ENCODE peak calls at places on chromosomes 13 and 19, in five cellular contexts. I is HepG2, V is K562, T is H1, B is GM12878. W is an unnamed sample.

GRCh38 chr13:85313761-85314503 is 485.3 kb downstream of the SLITRK6 start:
- DNase-seq in I (no peak), T (no peak), B (no peak), V (no peak), W (peak)

GRCh38 chr19:27889156-27889555 is 1323.8 kb downstream of the UQCRFS1 start:
- DNase-seq in V (no peak), B (no peak), I (no peak), T (no peak), W (no peak)

GRCh38 chr19:51366999-51367564 is 894 bp upstream of the ETFB start:
- DNase-seq in T (no peak), I (no peak), V (no peak), B (no peak), W (peak)

GRCh38 chr13:100454876-100455275 is 133.7 kb downstream of the GGACT start:
- DNase-seq in I (no peak), B (no peak), V (no peak), T (no peak), W (no peak)

GRCh38 chr19:39246951-39247669 is 1.5 kb downstream of the IFNL4 start:
- DNase-seq in T (peak), B (no peak), V (peak), I (no peak), W (no peak)

GRCh38 chr19:903266-903797 is 9.7 kb downstream of the R3HDM4 start:
- DNase-seq in B (no peak), T (no peak), V (no peak), I (no peak), W (peak)

GRCh38 chr13:77728265-77728966 is 30.9 kb downstream of the SLAIN1 start:
- DNase-seq in I (no peak), B (no peak), T (no peak), V (no peak), W (no peak)

GRCh38 chr13:24630851-24631341 is 49.3 kb upstream of the ATP12A start:
- DNase-seq in V (peak), I (no peak), B (no peak), T (no peak), W (no peak)

GRCh38 chr13:107291875-107292274 is 723.9 kb upstream of the ARGLU1 start:
- DNase-seq in I (no peak), V (no peak), T (no peak), B (no peak), W (no peak)

GRCh38 chr13:31434613-31435012 is 234.8 kb downstream of the B3GLCT start:
- DNase-seq in B (no peak), I (no peak), T (no peak), V (no peak), W (no peak)

GRCh38 chr13:69641773-69642172 is 465.9 kb upstream of the ATXN8OS start:
- DNase-seq in T (no peak), I (no peak), B (no peak), V (no peak), W (no peak)

GRCh38 chr19:17706750-17707181 is 12.5 kb upstream of the MAP1S start:
- DNase-seq in I (peak), V (peak), B (no peak), T (peak), W (peak)

GRCh38 chr13:29562762-29563161 is 32.7 kb downstream of the SLC7A1 start:
- DNase-seq in V (no peak), T (no peak), I (no peak), B (no peak), W (no peak)

GRCh38 chr13:75931116-75931515 is 295.0 kb downstream of the LMO7 start:
- DNase-seq in T (no peak), B (no peak), V (no peak), I (no peak), W (no peak)

GRCh38 chr19:17517898-17518297 is 6.4 kb downstream of the PGLS start:
- DNase-seq in V (no peak), T (no peak), B (no peak), I (no peak), W (no peak)

GRCh38 chr13:44540761-44541434 is 35.2 kb downstream of the TSC22D1 start:
- DNase-seq in V (no peak), I (no peak), T (no peak), B (no peak), W (no peak)

GRCh38 chr19:18204394-18205179 is 745 bp upstream of the RAB3A start:
- DNase-seq in V (no peak), T (peak), B (no peak), I (no peak), W (peak)

GRCh38 chr13:79108914-79109643 is 297.0 kb downstream of the RBM26 start:
- DNase-seq in V (no peak), I (no peak), T (no peak), B (peak), W (no peak)

GRCh38 chr13:101457176-101457575 is 4.7 kb downstream of the ITGBL1 start:
- DNase-seq in B (no peak), V (no peak), I (no peak), T (no peak), W (no peak)
- TF ChIP-seq RAD21 in B (no peak), V (no peak), I (no peak), T (no peak), W (no peak)

DNA sequence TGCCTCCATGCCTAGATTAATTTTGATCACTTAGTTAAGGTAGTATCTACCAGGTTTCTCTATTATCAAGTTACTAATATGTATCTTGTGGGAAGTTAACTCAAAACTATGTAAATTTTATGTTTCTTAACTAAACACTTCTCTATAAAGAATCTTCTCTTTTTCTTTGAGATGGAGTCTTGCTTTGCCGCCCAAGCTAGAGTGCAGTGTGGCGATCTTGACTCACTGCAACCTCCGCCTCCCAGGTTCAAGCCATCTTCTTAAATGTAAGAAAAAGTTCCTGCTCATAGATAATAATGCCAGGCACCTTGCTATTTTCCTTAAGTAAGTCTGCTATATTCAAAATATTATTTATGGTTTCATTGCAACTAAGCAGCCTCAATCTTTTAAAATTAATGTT is 58.4 kb downstream of the ELF1 start:
- DNase-seq in T (no peak), B (no peak), V (no peak), I (no peak), W (no peak)
- TF ChIP-seq GABPA in T (no peak), B (no peak), V (no peak), I (no peak), W (no peak)

DNA sequence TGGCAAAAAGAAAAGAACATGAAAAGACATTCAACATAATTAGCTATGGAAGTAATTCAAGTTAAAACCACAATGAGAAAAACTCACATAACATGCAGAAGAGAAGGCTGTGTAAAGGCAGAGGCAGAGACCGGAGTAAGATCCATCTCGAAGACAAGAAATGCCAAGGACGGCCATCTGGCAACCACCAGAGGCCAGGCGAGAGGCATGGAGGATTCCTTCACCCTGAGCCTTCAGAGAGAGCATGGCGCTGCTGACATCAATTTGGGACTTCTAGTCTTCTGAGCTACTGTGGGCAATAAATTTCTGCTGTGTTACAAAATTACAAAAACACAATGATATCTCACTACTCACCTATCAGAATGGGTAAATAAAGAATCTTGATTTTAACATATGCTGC is 381.0 kb downstream of the TSHZ3 start:
- DNase-seq in V (no peak), B (no peak), I (no peak), T (no peak), W (no peak)
- TF ChIP-seq CTCF in V (peak), B (no peak), I (no peak), T (peak), W (peak)

GRCh38 chr13:52459668-52460067 is 4.4 kb downstream of the CKAP2 start:
- DNase-seq in I (no peak), T (no peak), B (no peak), V (no peak), W (no peak)
- TF ChIP-seq RAD21 in I (no peak), T (no peak), B (no peak), V (no peak), W (no peak)

DNA sequence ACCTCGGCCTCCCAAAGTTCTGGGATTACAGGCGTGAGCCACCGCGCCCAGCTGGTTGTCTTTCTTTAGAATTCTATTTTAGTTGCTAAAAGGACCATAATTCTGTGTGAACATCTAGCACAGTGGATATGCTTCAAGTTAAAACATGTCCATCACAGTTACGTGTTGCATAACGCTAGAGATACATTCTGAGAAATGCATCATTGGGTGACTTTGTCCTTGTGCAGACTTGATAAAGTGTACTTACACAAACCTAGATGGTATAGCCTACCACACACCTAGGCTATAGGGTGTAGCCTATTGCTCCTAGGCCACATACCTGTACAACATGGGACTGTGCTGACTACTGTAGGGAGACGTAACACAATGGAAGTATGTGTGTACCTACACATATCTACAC is 35.4 kb downstream of the DOCK9 start:
- DNase-seq in B (no peak), I (no peak), T (no peak), V (no peak), W (no peak)
- TF ChIP-seq GABPA in B (no peak), I (no peak), T (no peak), V (no peak), W (no peak)

GRCh38 chr19:33214621-33215020 is 11.0 kb downstream of the SLC7A10 start:
- DNase-seq in I (peak), T (no peak), V (no peak), B (no peak), W (peak)
- TF ChIP-seq CTCF in I (peak), T (peak), V (peak), B (no peak), W (peak)

DNA sequence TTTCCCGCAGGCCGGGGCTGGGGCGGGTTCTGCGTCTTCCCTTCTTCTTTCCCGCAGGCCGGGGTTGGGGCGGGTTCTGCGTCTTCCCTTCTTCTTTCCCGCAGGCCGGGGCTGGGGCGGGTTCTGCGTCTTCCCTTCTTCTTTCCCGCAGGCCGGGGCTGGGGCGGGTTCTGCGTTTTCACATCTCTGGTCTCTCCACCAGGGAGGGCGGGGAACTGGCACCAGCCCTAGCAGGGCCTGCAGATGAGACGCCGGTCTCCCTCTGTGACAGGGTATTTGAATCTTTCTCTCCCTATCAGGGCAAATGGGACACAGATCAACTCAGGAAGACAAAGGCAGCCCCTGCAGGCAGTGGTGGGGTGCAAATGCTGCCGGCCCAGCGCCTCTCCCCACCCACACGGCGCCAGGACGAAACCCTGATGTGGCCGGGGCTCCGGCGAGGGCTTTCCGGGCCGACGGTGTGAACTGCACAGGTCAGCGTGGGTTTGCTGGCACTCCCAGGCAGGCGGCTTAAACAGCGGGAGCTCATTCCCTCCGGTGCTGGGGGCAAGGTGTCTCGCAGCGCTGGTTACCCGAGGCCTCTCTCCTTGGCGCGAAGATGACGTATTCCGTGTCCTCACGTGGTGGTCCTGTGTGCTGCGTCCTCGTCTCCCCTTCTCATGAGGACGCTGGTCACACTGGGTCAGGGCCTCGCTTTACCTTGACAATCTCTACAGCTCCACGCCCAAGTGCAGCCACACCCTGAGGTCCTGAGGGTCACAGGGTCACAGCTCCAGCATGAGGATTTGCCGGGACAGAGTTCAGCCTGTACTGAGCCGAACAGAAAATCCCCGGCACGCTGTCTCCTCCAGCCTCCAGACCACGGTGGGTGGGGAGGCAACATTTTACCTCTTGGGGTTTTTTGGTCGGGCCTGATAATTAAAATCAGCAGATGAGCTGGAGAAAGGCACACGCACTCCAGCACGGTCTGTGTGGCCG is 717 bp upstream of the C13orf46 start:
- DNase-seq in T (no peak), B (no peak), V (no peak), I (no peak), W (no peak)
- TF ChIP-seq RAD21 in T (no peak), B (no peak), V (no peak), I (no peak), W (no peak)

GRCh38 chr19:2462635-2463421 is 6.1 kb upstream of the LMNB2 start:
- DNase-seq in V (no peak), T (peak), B (no peak), I (peak), W (peak)

GRCh38 chr19:2458054-2458453 is 1.3 kb upstream of the LMNB2 start:
- DNase-seq in B (no peak), T (no peak), V (no peak), I (peak), W (no peak)

GRCh38 chr19:2464389-2464788 is 7.6 kb upstream of the LMNB2 start:
- DNase-seq in T (no peak), B (no peak), V (no peak), I (no peak), W (no peak)

GRCh38 chr19:2460245-2460644 is 3.5 kb upstream of the LMNB2 start:
- DNase-seq in V (no peak), I (no peak), T (no peak), B (no peak), W (no peak)

DNA sequence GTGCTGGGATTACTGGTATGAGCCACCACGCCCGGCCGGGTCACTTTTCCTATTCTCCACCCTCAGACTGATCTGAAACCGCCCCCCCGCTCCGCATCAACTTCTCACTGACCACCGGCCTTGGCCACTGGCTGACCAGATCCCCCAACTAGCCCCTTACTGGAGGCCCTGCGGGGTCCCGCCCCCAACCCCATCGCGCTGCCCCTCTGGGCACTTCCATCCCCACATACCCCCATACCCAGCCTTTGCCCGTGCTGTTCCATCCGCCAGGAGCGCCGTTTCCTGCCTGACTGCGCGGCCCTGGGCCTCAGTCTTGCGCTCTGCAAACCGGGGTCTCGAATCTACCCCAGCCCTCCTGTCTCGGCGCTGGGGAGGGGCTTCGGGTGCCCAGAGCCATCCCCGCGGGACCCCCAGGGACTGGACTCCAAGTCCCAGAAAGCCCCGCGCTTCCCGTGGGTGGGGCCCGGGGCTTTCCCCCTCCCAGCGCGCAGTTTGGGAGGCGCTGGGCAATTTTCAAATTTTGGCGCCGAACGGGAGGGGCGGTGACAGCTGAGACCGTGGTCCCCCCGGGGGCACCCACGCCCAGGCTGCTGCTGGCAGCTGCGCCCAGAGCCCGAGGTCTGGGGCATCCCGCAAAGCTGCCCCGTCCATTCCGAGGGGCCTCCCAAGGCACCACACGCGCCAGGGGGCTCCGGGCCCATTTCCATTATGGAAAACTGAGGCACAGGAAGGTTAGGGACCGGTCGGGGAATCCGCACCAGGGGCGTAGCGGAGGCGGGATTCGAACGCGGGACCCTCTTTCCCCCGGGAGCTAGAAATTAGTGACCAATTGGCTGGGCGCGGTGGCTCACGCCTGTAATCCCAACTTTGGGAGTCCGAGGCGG is 5.2 kb upstream of the LMNB2 start:
- DNase-seq in T (peak), I (no peak), V (no peak), B (no peak), W (peak)
- TF ChIP-seq GABPA in T (no peak), I (no peak), V (no peak), B (no peak), W (no peak)

W was measured in SK-N-SH.